ENCODE peak calls at places on chromosomes 12 and 14, in five cellular contexts. T is left ventricle myocardium inferior, D is GM23338, P is OCI-LY7, W is upper lobe of right lung. K is an unnamed sample.

GRCh38 chr12:123143753-123144461 is 7.0 kb downstream of the PITPNM2 start:
- DNase-seq in D (no peak), P (no peak), W (no peak), T (no peak), K (no peak)

GRCh38 chr12:9750276-9751203 is 10.2 kb downstream of the CD69 start:
- DNase-seq in W (no peak), D (peak), P (peak), T (no peak), K (no peak)

GRCh38 chr12:11666131-11666530 is 16.7 kb downstream of the ETV6 start:
- DNase-seq in D (no peak), P (no peak), W (no peak), T (no peak), K (no peak)

GRCh38 chr12:101935769-101936741 is 58.7 kb downstream of the DRAM1 start:
- DNase-seq in T (peak), W (no peak), P (peak), D (peak), K (peak)

GRCh38 chr14:22448035-22448904 is 140.8 kb downstream of the DAD1 start:
- DNase-seq in W (no peak), T (no peak), D (no peak), P (peak), K (no peak)

GRCh38 chr12:1474059-1474537 is 120.3 kb downstream of the FBXL14 start:
- DNase-seq in D (peak), W (no peak), P (no peak), T (no peak), K (no peak)

GRCh38 chr12:94041833-94042232 is 106.5 kb upstream of the PLXNC1 start:
- DNase-seq in W (no peak), P (no peak), D (no peak), T (no peak), K (no peak)

GRCh38 chr12:6336079-6336858 is 5.6 kb downstream of the TNFRSF1A start:
- DNase-seq in T (peak), D (peak), W (peak), P (no peak), K (peak)

GRCh38 chr12:52390739-52391617 is 5.5 kb upstream of the KRT84 start:
- DNase-seq in W (peak), D (peak), P (peak), T (no peak), K (no peak)

GRCh38 chr12:76033116-76034001 is 1.8 kb upstream of the PHLDA1 start:
- DNase-seq in P (no peak), T (no peak), D (peak), W (no peak), K (no peak)

GRCh38 chr12:57833672-57834071 is 12.9 kb downstream of the CTDSP2 start:
- DNase-seq in P (no peak), T (no peak), D (no peak), W (no peak), K (no peak)

GRCh38 chr14:37153483-37153882 is 18.9 kb downstream of the SLC25A21 start:
- DNase-seq in D (no peak), T (no peak), W (no peak), P (no peak), K (no peak)

GRCh38 chr12:8697120-8697475 is 693 bp upstream of the RIMKLB start:
- DNase-seq in T (no peak), D (peak), P (peak), W (no peak), K (no peak)

GRCh38 chr12:52232916-52233461 is at the start of gene KRT7:
- DNase-seq in T (no peak), P (no peak), D (peak), W (peak), K (no peak)

GRCh38 chr12:119992129-119992705 is 3.2 kb downstream of the BICDL1 start:
- DNase-seq in T (no peak), W (no peak), P (no peak), D (no peak), K (no peak)

GRCh38 chr12:119989619-119990381 is 764 bp downstream of the BICDL1 start:
- DNase-seq in T (peak), P (peak), D (peak), W (peak), K (peak)

GRCh38 chr12:119988788-119989618 is at the start of gene BICDL1:
- DNase-seq in T (peak), D (peak), W (peak), P (peak), K (peak)

GRCh38 chr12:119988440-119988787 is 622 bp upstream of the BICDL1 start:
- DNase-seq in T (no peak), P (no peak), W (no peak), D (no peak), K (no peak)

DNA sequence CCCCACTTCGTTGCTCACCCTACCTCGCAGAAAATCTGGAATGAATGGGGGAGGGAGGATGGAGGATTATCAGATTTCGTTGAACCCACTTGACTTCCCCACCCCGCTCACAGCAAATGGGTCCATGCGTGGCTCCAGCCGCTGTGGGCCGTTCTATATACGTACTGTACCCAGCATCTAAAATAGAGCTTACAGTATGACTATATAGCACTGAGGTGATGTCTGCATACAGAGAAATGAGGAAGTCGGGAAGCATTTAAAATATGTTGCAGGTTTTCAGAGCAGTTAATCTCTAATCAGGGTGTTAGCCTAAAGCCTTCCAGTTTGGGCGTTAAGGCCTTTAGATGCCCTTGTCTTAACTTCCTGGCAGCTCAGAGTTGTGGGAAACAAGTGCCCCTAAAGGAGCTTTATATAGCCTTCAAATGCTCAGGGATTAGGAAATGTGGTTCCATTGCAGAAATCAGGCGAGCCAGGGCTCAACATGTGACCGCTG is 1.4 kb downstream of the BICDL1 start:
- DNase-seq in T (no peak), P (peak), D (peak), W (no peak), K (no peak)
- H3K27ac ChIP-seq in T (no peak), P (no peak), D (no peak), W (no peak), K (no peak)

GRCh38 chr14:94111276-94112095 is 950 bp downstream of the IFI27 start:
- DNase-seq in P (no peak), T (no peak), D (no peak), W (no peak), K (no peak)

GRCh38 chr14:94113490-94113889 is 3.0 kb downstream of the IFI27 start:
- DNase-seq in P (no peak), D (no peak), T (peak), W (no peak), K (no peak)

GRCh38 chr14:94113073-94113472 is 2.5 kb downstream of the IFI27 start:
- DNase-seq in T (no peak), W (no peak), D (no peak), P (no peak), K (no peak)

GRCh38 chr14:94113908-94114588 is 3.5 kb downstream of the IFI27 start:
- DNase-seq in W (no peak), T (no peak), D (no peak), P (no peak), K (no peak)

DNA sequence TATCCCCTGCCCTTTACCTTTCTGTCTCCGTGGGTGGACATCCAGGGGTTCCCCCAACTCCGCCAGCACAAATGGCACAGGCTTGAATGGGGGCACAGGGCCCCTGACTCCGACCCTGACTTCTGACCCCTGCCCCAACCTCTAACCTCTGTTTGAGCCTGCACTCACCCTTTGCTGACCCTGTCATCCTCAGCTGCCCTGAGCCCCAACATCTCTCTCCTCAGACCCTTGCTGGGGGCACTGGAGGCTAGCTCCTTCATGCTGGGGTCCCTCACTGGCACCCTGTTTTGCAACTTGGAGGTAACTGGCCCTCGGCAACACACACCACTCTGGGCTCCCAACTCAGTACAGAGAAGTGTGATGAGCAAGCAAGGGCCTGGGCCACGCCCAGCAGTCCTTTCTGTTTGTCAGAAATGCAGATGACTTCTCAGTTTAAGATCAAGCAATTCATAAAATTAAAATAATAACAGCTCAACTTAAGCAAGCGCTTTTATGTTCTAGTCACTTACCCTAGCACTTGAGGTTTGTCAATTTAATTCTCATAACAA is 2.1 kb downstream of the IFI27 start:
- DNase-seq in D (no peak), T (no peak), P (no peak), W (no peak), K (no peak)
- H3K27ac ChIP-seq in D (no peak), T (peak), P (no peak), W (peak), K (peak)

GRCh38 chr14:51491776-51492175 is 159.9 kb upstream of the FRMD6 start:
- DNase-seq in P (no peak), T (no peak), W (no peak), D (no peak), K (no peak)

GRCh38 chr14:51491036-51491545 is 160.6 kb upstream of the FRMD6 start:
- DNase-seq in T (no peak), P (no peak), D (no peak), W (no peak), K (no peak)

GRCh38 chr14:51487848-51488247 is 163.9 kb upstream of the FRMD6 start:
- DNase-seq in T (no peak), D (no peak), P (no peak), W (no peak), K (no peak)

GRCh38 chr14:51488569-51489220 is 163.0 kb upstream of the FRMD6 start:
- DNase-seq in W (no peak), D (no peak), P (no peak), T (no peak), K (no peak)

DNA sequence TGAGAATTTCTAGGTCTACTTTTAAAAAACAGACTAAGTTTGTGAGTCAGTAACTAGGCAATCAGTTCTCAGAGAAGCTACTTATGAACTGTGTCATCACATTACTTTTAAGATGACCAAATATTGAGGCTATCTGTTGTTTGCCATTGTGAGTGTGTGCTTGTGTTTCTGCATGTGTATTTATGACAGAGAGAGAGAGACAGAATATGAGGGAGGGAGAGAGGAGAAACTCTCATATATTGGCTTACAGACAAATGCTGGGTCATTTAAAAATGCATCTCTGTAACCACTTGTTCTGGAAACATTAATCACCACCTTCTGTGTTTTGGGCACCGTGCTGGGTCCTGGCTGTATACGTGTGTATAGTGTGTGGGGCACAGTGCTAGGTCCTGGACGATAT is 161.5 kb upstream of the FRMD6 start:
- DNase-seq in P (no peak), T (no peak), W (no peak), D (no peak), K (no peak)
- H3K27ac ChIP-seq in P (no peak), T (no peak), W (no peak), D (no peak), K (no peak)

GRCh38 chr12:62722971-62723680 is 211.8 kb downstream of the PPM1H start:
- DNase-seq in P (no peak), T (no peak), D (no peak), W (no peak), K (no peak)

GRCh38 chr12:62724285-62724684 is 210.7 kb downstream of the PPM1H start:
- DNase-seq in W (no peak), D (no peak), P (no peak), T (no peak), K (no peak)

GRCh38 chr12:62726471-62726980 is 208.4 kb downstream of the PPM1H start:
- DNase-seq in W (no peak), P (no peak), D (no peak), T (no peak), K (no peak)

GRCh38 chr12:62725781-62726180 is 209.2 kb downstream of the PPM1H start:
- DNase-seq in T (no peak), P (no peak), D (no peak), W (no peak), K (no peak)

GRCh38 chr12:62724947-62725447 is 210.0 kb downstream of the PPM1H start:
- DNase-seq in W (no peak), D (peak), P (no peak), T (no peak), K (no peak)
- H3K27ac ChIP-seq in W (no peak), D (peak), P (no peak), T (peak), K (peak)

GRCh38 chr12:16607895-16608294 is 1.9 kb upstream of the LMO3 start:
- DNase-seq in W (no peak), D (no peak), T (no peak), P (no peak), K (no peak)

GRCh38 chr12:16606936-16607335 is 974 bp upstream of the LMO3 start:
- DNase-seq in D (peak), P (no peak), T (no peak), W (no peak), K (no peak)

GRCh38 chr12:16609140-16609539 is 3.2 kb upstream of the LMO3 start:
- DNase-seq in T (no peak), W (no peak), D (no peak), P (peak), K (no peak)

GRCh38 chr12:16610006-16610520 is 4.1 kb upstream of the LMO3 start:
- DNase-seq in D (no peak), T (no peak), W (no peak), P (no peak), K (no peak)

DNA sequence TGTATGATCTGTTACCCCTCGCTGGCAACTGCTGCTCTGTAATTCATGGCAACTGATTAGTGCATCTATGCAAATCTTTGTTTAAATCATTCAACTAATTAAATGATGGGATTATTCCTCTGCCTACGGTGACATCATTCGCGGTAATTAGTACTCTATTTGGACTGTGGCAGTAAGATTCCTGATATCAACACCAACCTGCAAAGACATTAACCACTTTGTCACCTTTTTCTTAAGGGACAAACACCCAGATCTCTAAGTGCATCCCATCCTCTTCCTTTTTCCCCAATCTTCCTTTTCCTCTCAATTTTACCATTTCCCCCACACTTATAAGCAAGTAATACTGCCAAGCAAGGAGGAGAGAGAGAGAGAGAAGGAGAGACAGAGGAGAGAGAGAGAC is 2.4 kb upstream of the LMO3 start:
- DNase-seq in D (no peak), W (no peak), T (no peak), P (no peak), K (no peak)
- H3K27ac ChIP-seq in D (no peak), W (peak), T (peak), P (peak), K (no peak)

DNA sequence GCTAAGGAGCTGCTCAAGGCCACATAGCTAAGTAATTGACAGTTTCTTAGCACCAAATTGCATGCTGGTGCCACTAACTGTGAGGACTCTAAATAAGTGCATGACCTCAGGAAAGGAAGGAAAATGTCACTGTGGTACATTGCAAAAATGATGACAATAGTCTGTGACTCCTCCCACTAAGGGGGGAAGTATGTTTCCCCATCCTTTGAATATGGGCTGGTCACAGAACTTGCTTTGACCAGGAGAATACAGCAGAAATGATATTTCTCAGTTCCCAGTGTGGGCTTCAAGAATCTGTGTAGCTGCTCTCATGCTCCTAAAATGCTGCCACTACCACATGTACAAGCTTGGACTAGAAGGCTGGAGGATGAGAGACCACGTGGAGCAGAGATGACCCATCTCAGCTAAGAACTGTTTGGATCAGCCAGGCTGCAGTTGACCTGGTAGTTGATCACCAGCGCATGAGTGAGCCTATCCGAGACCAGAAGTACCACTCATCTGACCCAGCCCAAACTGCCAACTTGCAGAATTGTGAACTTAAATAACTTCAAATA is 42.2 kb upstream of the NOS1 start:
- DNase-seq in P (no peak), D (no peak), T (no peak), W (no peak), K (no peak)
- H3K27ac ChIP-seq in P (no peak), D (no peak), T (no peak), W (no peak), K (no peak)

GRCh38 chr14:28652782-28653181 is 113.8 kb upstream of the FOXG1 start:
- DNase-seq in W (no peak), P (no peak), D (no peak), T (no peak), K (no peak)
- H3K27ac ChIP-seq in W (no peak), P (no peak), D (no peak), T (no peak), K (no peak)

GRCh38 chr14:35333347-35333730 is 41.2 kb downstream of the PSMA6 start:
- DNase-seq in P (no peak), D (peak), W (no peak), T (no peak), K (no peak)
- H3K27ac ChIP-seq in P (no peak), D (peak), W (peak), T (peak), K (no peak)

GRCh38 chr12:131847456-131847855 is 19.3 kb downstream of the MMP17 start:
- DNase-seq in P (no peak), T (no peak), W (no peak), D (no peak), K (no peak)
- H3K27ac ChIP-seq in P (no peak), T (no peak), W (no peak), D (no peak), K (no peak)

DNA sequence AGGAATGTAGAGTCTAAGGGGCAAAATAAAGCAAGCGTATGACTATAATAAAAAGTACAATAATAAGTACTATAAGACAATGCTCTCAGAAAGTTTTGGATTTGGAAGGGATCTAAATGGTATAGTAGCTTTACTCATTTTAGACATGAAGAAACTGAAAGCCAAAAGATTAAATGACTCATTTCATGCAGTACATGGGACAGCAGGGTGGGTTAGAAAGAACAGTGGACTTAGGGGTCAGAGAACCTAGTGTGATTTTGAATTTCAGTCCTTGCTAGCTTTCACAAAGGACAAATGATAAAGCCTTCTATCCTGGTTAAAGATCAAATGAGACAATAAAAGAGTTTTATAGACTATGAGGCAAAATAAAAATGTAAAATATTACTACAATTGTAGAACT is 6.8 kb upstream of the LEMD3 start:
- DNase-seq in D (no peak), P (no peak), T (no peak), W (no peak), K (no peak)
- H3K27ac ChIP-seq in D (no peak), P (no peak), T (no peak), W (no peak), K (no peak)

K was measured in heart left ventricle.